ENCODE peak calls at places on chromosome X, in seven cellular contexts. One of them, this sample, is unnamed.

GRCh38 chrX:39427492-39428289 is 626.4 kb downstream of the MID1IP1 start:
- DNase-seq in Peyer's patch: no peak
- DNase-seq in choroid plexus epithelial cell: peak
- DNase-seq in fibroblast of pulmonary artery: peak
- DNase-seq in left lung: no peak
- DNase-seq in suprapubic skin: no peak
- DNase-seq in tibial nerve: no peak
- DNase-seq in this sample: no peak

GRCh38 chrX:356385-357034 is 30.2 kb downstream of the PPP2R3B start:
- DNase-seq in Peyer's patch: no peak
- DNase-seq in choroid plexus epithelial cell: peak
- DNase-seq in fibroblast of pulmonary artery: no peak
- DNase-seq in left lung: no peak
- DNase-seq in suprapubic skin: no peak
- DNase-seq in tibial nerve: no peak
- DNase-seq in this sample: no peak

GRCh38 chrX:108036298-108036973 is 8.4 kb upstream of the VSIG1 start:
- DNase-seq in Peyer's patch: no peak
- DNase-seq in choroid plexus epithelial cell: peak
- DNase-seq in fibroblast of pulmonary artery: peak
- DNase-seq in left lung: no peak
- DNase-seq in suprapubic skin: no peak
- DNase-seq in tibial nerve: no peak
- DNase-seq in this sample: no peak

GRCh38 chrX:120358687-120359086 is 3.2 kb upstream of the ATP1B4 start:
- DNase-seq in Peyer's patch: no peak
- DNase-seq in choroid plexus epithelial cell: no peak
- DNase-seq in fibroblast of pulmonary artery: no peak
- DNase-seq in left lung: no peak
- DNase-seq in suprapubic skin: no peak
- DNase-seq in tibial nerve: no peak
- DNase-seq in this sample: no peak

GRCh38 chrX:74419861-74420193 is 1.5 kb upstream of the SLC16A2 start:
- DNase-seq in Peyer's patch: no peak
- DNase-seq in choroid plexus epithelial cell: no peak
- DNase-seq in fibroblast of pulmonary artery: no peak
- DNase-seq in left lung: no peak
- DNase-seq in suprapubic skin: no peak
- DNase-seq in tibial nerve: no peak
- DNase-seq in this sample: no peak

GRCh38 chrX:102832661-102833060 is 104.4 kb upstream of the RAB40AL start:
- DNase-seq in Peyer's patch: no peak
- DNase-seq in choroid plexus epithelial cell: peak
- DNase-seq in fibroblast of pulmonary artery: peak
- DNase-seq in left lung: no peak
- DNase-seq in suprapubic skin: no peak
- DNase-seq in tibial nerve: no peak
- DNase-seq in this sample: no peak

GRCh38 chrX:137568741-137569469 is 3.0 kb downstream of the ZIC3 start:
- DNase-seq in Peyer's patch: no peak
- DNase-seq in choroid plexus epithelial cell: no peak
- DNase-seq in fibroblast of pulmonary artery: no peak
- DNase-seq in left lung: no peak
- DNase-seq in suprapubic skin: no peak
- DNase-seq in tibial nerve: no peak
- DNase-seq in this sample: no peak

GRCh38 chrX:2595258-2595657 is 94.5 kb upstream of the DHRSX start:
- DNase-seq in Peyer's patch: no peak
- DNase-seq in choroid plexus epithelial cell: no peak
- DNase-seq in fibroblast of pulmonary artery: peak
- DNase-seq in left lung: no peak
- DNase-seq in suprapubic skin: no peak
- DNase-seq in tibial nerve: no peak
- DNase-seq in this sample: no peak

GRCh38 chrX:109374276-109374960 is 107.5 kb downstream of the GUCY2F start:
- DNase-seq in Peyer's patch: no peak
- DNase-seq in choroid plexus epithelial cell: no peak
- DNase-seq in fibroblast of pulmonary artery: peak
- DNase-seq in left lung: no peak
- DNase-seq in suprapubic skin: no peak
- DNase-seq in tibial nerve: no peak
- DNase-seq in this sample: no peak

GRCh38 chrX:10350991-10351390 is 194.2 kb downstream of the CLCN4 start:
- DNase-seq in Peyer's patch: no peak
- DNase-seq in choroid plexus epithelial cell: no peak
- DNase-seq in fibroblast of pulmonary artery: no peak
- DNase-seq in left lung: no peak
- DNase-seq in suprapubic skin: no peak
- DNase-seq in tibial nerve: no peak
- DNase-seq in this sample: no peak

GRCh38 chrX:51182545-51182944 is 150.1 kb upstream of the NUDT10 start:
- DNase-seq in Peyer's patch: no peak
- DNase-seq in choroid plexus epithelial cell: no peak
- DNase-seq in fibroblast of pulmonary artery: no peak
- DNase-seq in left lung: no peak
- DNase-seq in suprapubic skin: no peak
- DNase-seq in tibial nerve: no peak
- DNase-seq in this sample: no peak

GRCh38 chrX:155768036-155768769 is 112.9 kb upstream of the VAMP7 start:
- DNase-seq in Peyer's patch: no peak
- DNase-seq in choroid plexus epithelial cell: peak
- DNase-seq in fibroblast of pulmonary artery: peak
- DNase-seq in left lung: no peak
- DNase-seq in suprapubic skin: no peak
- DNase-seq in tibial nerve: no peak
- DNase-seq in this sample: peak

GRCh38 chrX:85327060-85327333 is 52.5 kb downstream of the POF1B start:
- DNase-seq in Peyer's patch: no peak
- DNase-seq in choroid plexus epithelial cell: no peak
- DNase-seq in fibroblast of pulmonary artery: no peak
- DNase-seq in left lung: no peak
- DNase-seq in suprapubic skin: peak
- DNase-seq in tibial nerve: no peak
- DNase-seq in this sample: no peak

GRCh38 chrX:73401591-73402266 is 45.1 kb upstream of the CDX4 start:
- DNase-seq in Peyer's patch: no peak
- DNase-seq in choroid plexus epithelial cell: no peak
- DNase-seq in fibroblast of pulmonary artery: no peak
- DNase-seq in left lung: no peak
- DNase-seq in suprapubic skin: no peak
- DNase-seq in tibial nerve: no peak
- DNase-seq in this sample: no peak

GRCh38 chrX:112731793-112732192 is 52.1 kb upstream of the LHFPL1 start:
- DNase-seq in Peyer's patch: no peak
- DNase-seq in choroid plexus epithelial cell: peak
- DNase-seq in fibroblast of pulmonary artery: peak
- DNase-seq in left lung: no peak
- DNase-seq in suprapubic skin: no peak
- DNase-seq in tibial nerve: no peak
- DNase-seq in this sample: no peak

GRCh38 chrX:100649550-100650356 is 5.8 kb downstream of the SRPX2 start:
- DNase-seq in Peyer's patch: no peak
- DNase-seq in choroid plexus epithelial cell: peak
- DNase-seq in fibroblast of pulmonary artery: peak
- DNase-seq in left lung: peak
- DNase-seq in suprapubic skin: peak
- DNase-seq in tibial nerve: peak
- DNase-seq in this sample: no peak

GRCh38 chrX:137563681-137564651 is 2.0 kb upstream of the ZIC3 start:
- DNase-seq in Peyer's patch: no peak
- DNase-seq in choroid plexus epithelial cell: peak
- DNase-seq in fibroblast of pulmonary artery: no peak
- DNase-seq in left lung: no peak
- DNase-seq in suprapubic skin: no peak
- DNase-seq in tibial nerve: no peak
- DNase-seq in this sample: no peak

GRCh38 chrX:47311857-47312774 is 58.3 kb upstream of the ZNF157 start:
- DNase-seq in Peyer's patch: no peak
- DNase-seq in choroid plexus epithelial cell: peak
- DNase-seq in fibroblast of pulmonary artery: peak
- DNase-seq in left lung: peak
- DNase-seq in suprapubic skin: no peak
- DNase-seq in tibial nerve: peak
- DNase-seq in this sample: peak

GRCh38 chrX:47539860-47540259 is 21.1 kb upstream of the ARAF start:
- DNase-seq in Peyer's patch: no peak
- DNase-seq in choroid plexus epithelial cell: no peak
- DNase-seq in fibroblast of pulmonary artery: no peak
- DNase-seq in left lung: no peak
- DNase-seq in suprapubic skin: no peak
- DNase-seq in tibial nerve: no peak
- DNase-seq in this sample: no peak

GRCh38 chrX:1452497-1453389 is at the start of gene ASMTL:
- DNase-seq in Peyer's patch: peak
- DNase-seq in choroid plexus epithelial cell: peak
- DNase-seq in fibroblast of pulmonary artery: peak
- DNase-seq in left lung: peak
- DNase-seq in suprapubic skin: peak
- DNase-seq in tibial nerve: peak
- DNase-seq in this sample: peak

GRCh38 chrX:87005183-87005582 is 512.4 kb upstream of the KLHL4 start:
- DNase-seq in Peyer's patch: no peak
- DNase-seq in choroid plexus epithelial cell: no peak
- DNase-seq in fibroblast of pulmonary artery: no peak
- DNase-seq in left lung: no peak
- DNase-seq in suprapubic skin: no peak
- DNase-seq in tibial nerve: no peak
- DNase-seq in this sample: no peak

GRCh38 chrX:40174594-40175415 is 77.0 kb upstream of the BCOR start:
- DNase-seq in Peyer's patch: no peak
- DNase-seq in choroid plexus epithelial cell: peak
- DNase-seq in fibroblast of pulmonary artery: peak
- DNase-seq in left lung: peak
- DNase-seq in suprapubic skin: peak
- DNase-seq in tibial nerve: no peak
- DNase-seq in this sample: no peak

GRCh38 chrX:52608961-52609360 is 45.7 kb downstream of the SSX7 start:
- DNase-seq in Peyer's patch: no peak
- DNase-seq in choroid plexus epithelial cell: no peak
- DNase-seq in fibroblast of pulmonary artery: no peak
- DNase-seq in left lung: no peak
- DNase-seq in suprapubic skin: no peak
- DNase-seq in tibial nerve: no peak
- DNase-seq in this sample: no peak

GRCh38 chrX:147838465-147839131 is 73.1 kb upstream of the FMR1 start:
- DNase-seq in Peyer's patch: no peak
- DNase-seq in choroid plexus epithelial cell: peak
- DNase-seq in fibroblast of pulmonary artery: no peak
- DNase-seq in left lung: no peak
- DNase-seq in suprapubic skin: no peak
- DNase-seq in tibial nerve: no peak
- DNase-seq in this sample: no peak
- TF ChIP-seq CTCF in Peyer's patch: peak
- TF ChIP-seq CTCF in choroid plexus epithelial cell: peak
- TF ChIP-seq CTCF in fibroblast of pulmonary artery: no peak
- TF ChIP-seq CTCF in left lung: no peak
- TF ChIP-seq CTCF in suprapubic skin: peak
- TF ChIP-seq CTCF in tibial nerve: no peak
- TF ChIP-seq CTCF in this sample: peak

DNA sequence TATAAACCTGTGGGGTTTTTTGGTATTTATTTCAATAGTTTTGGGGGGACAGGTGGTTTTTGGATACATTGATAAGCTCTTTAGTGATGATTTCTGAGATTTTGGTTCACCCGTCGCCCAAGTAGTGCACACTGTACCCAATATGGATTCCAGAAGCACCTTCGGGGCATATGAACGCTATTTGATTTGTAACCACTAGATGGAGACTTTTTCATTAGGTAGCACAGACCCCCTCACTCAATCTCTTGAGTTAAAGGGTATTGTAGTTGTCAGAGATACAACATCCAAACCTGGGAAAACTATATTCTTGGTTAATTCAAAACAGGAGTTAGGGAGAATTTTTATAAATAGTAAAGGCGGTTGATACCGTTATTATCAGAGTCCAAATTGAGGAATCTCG is 79.8 kb downstream of the SPANXN3 start:
- DNase-seq in Peyer's patch: no peak
- DNase-seq in choroid plexus epithelial cell: no peak
- DNase-seq in fibroblast of pulmonary artery: peak
- DNase-seq in left lung: no peak
- DNase-seq in suprapubic skin: no peak
- DNase-seq in tibial nerve: no peak
- DNase-seq in this sample: no peak
- TF ChIP-seq CTCF in Peyer's patch: peak
- TF ChIP-seq CTCF in choroid plexus epithelial cell: no peak
- TF ChIP-seq CTCF in fibroblast of pulmonary artery: peak
- TF ChIP-seq CTCF in left lung: peak
- TF ChIP-seq CTCF in suprapubic skin: no peak
- TF ChIP-seq CTCF in tibial nerve: no peak
- TF ChIP-seq CTCF in this sample: peak

DNA sequence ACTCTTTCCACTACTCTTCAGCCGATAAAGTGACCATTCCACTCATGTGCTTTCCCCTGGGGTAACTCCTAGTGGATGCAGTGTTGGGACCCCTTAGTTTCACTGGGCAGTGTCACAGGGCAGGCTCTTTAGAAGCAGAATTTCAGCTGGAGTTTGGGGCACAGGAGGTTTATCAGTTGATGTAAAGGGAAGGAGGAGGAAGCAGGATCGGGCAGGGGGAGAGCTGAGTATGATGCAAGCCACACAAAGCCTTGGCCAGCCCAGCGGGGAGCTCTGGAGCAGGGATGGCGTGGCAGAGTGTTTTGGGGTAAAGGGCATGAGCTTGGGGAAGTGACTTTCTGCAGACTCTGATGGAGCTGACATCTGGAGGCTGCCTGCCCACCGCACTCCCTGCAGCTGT is 19.3 kb downstream of the WDR13 start:
- DNase-seq in Peyer's patch: no peak
- DNase-seq in choroid plexus epithelial cell: peak
- DNase-seq in fibroblast of pulmonary artery: no peak
- DNase-seq in left lung: no peak
- DNase-seq in suprapubic skin: no peak
- DNase-seq in tibial nerve: no peak
- DNase-seq in this sample: no peak
- TF ChIP-seq CTCF in Peyer's patch: no peak
- TF ChIP-seq CTCF in choroid plexus epithelial cell: no peak
- TF ChIP-seq CTCF in fibroblast of pulmonary artery: no peak
- TF ChIP-seq CTCF in left lung: no peak
- TF ChIP-seq CTCF in suprapubic skin: no peak
- TF ChIP-seq CTCF in tibial nerve: no peak
- TF ChIP-seq CTCF in this sample: no peak

GRCh38 chrX:44903107-44903506 is 30.1 kb downstream of the KDM6A start:
- DNase-seq in Peyer's patch: no peak
- DNase-seq in choroid plexus epithelial cell: peak
- DNase-seq in fibroblast of pulmonary artery: peak
- DNase-seq in left lung: no peak
- DNase-seq in suprapubic skin: no peak
- DNase-seq in tibial nerve: no peak
- DNase-seq in this sample: no peak

GRCh38 chrX:44903842-44904530 is 31.0 kb downstream of the KDM6A start:
- DNase-seq in Peyer's patch: no peak
- DNase-seq in choroid plexus epithelial cell: no peak
- DNase-seq in fibroblast of pulmonary artery: no peak
- DNase-seq in left lung: no peak
- DNase-seq in suprapubic skin: no peak
- DNase-seq in tibial nerve: no peak
- DNase-seq in this sample: no peak

GRCh38 chrX:44906542-44906941 is 33.6 kb downstream of the KDM6A start:
- DNase-seq in Peyer's patch: no peak
- DNase-seq in choroid plexus epithelial cell: no peak
- DNase-seq in fibroblast of pulmonary artery: no peak
- DNase-seq in left lung: no peak
- DNase-seq in suprapubic skin: no peak
- DNase-seq in tibial nerve: no peak
- DNase-seq in this sample: no peak

GRCh38 chrX:44906041-44906440 is 33.1 kb downstream of the KDM6A start:
- DNase-seq in Peyer's patch: peak
- DNase-seq in choroid plexus epithelial cell: no peak
- DNase-seq in fibroblast of pulmonary artery: no peak
- DNase-seq in left lung: no peak
- DNase-seq in suprapubic skin: no peak
- DNase-seq in tibial nerve: no peak
- DNase-seq in this sample: no peak

GRCh38 chrX:44904542-44905115 is 31.6 kb downstream of the KDM6A start:
- DNase-seq in Peyer's patch: no peak
- DNase-seq in choroid plexus epithelial cell: no peak
- DNase-seq in fibroblast of pulmonary artery: no peak
- DNase-seq in left lung: no peak
- DNase-seq in suprapubic skin: no peak
- DNase-seq in tibial nerve: no peak
- DNase-seq in this sample: no peak
- TF ChIP-seq CTCF in Peyer's patch: no peak
- TF ChIP-seq CTCF in choroid plexus epithelial cell: peak
- TF ChIP-seq CTCF in fibroblast of pulmonary artery: peak
- TF ChIP-seq CTCF in left lung: no peak
- TF ChIP-seq CTCF in suprapubic skin: no peak
- TF ChIP-seq CTCF in tibial nerve: no peak
- TF ChIP-seq CTCF in this sample: no peak

This sample was measured in CD14-positive monocyte.